ENCODE peak calls at places on chromosomes 4 and X, in five cellular contexts. One of them, this sample, is unnamed.

GRCh38 chr4:186037692-186038658 is 31.0 kb upstream of the TLR3 start:
- DNase-seq in upper lobe of left lung: no peak
- DNase-seq in GM06990: no peak
- DNase-seq in caudate nucleus: peak; percentile 64
- DNase-seq in effector memory CD4-positive, alpha-beta T cell: no peak
- DNase-seq in this sample: peak; percentile 72

GRCh38 chrX:100928660-100929613 is at the start of gene XKRX:
- DNase-seq in GM06990: peak; percentile 47
- DNase-seq in effector memory CD4-positive, alpha-beta T cell: no peak
- DNase-seq in upper lobe of left lung: peak; percentile 90
- DNase-seq in caudate nucleus: peak; percentile 22
- DNase-seq in this sample: peak; percentile 28

GRCh38 chr4:137923494-137923893 is 318.7 kb downstream of the SLC7A11 start:
- DNase-seq in upper lobe of left lung: no peak
- DNase-seq in GM06990: no peak
- DNase-seq in effector memory CD4-positive, alpha-beta T cell: no peak
- DNase-seq in caudate nucleus: no peak
- DNase-seq in this sample: no peak

GRCh38 chrX:15718283-15718970 is 19.6 kb upstream of the CA5B start:
- DNase-seq in GM06990: no peak
- DNase-seq in caudate nucleus: no peak
- DNase-seq in upper lobe of left lung: no peak
- DNase-seq in effector memory CD4-positive, alpha-beta T cell: no peak
- DNase-seq in this sample: no peak

GRCh38 chr4:16034010-16034829 is 49.6 kb downstream of the PROM1 start:
- DNase-seq in upper lobe of left lung: no peak
- DNase-seq in effector memory CD4-positive, alpha-beta T cell: no peak
- DNase-seq in GM06990: no peak
- DNase-seq in caudate nucleus: no peak
- DNase-seq in this sample: no peak

GRCh38 chrX:9790866-9791265 is 4.6 kb downstream of the SHROOM2 start:
- DNase-seq in GM06990: no peak
- DNase-seq in upper lobe of left lung: no peak
- DNase-seq in effector memory CD4-positive, alpha-beta T cell: no peak
- DNase-seq in caudate nucleus: no peak
- DNase-seq in this sample: no peak

GRCh38 chr4:91340843-91341242 is 962.9 kb upstream of the GRID2 start:
- DNase-seq in upper lobe of left lung: no peak
- DNase-seq in effector memory CD4-positive, alpha-beta T cell: no peak
- DNase-seq in GM06990: no peak
- DNase-seq in caudate nucleus: no peak
- DNase-seq in this sample: no peak

GRCh38 chrX:147476008-147476407 is 435.7 kb upstream of the FMR1 start:
- DNase-seq in caudate nucleus: no peak
- DNase-seq in upper lobe of left lung: no peak
- DNase-seq in GM06990: no peak
- DNase-seq in effector memory CD4-positive, alpha-beta T cell: no peak
- DNase-seq in this sample: no peak

GRCh38 chr4:140858897-140859296 is 102.7 kb upstream of the TBC1D9 start:
- DNase-seq in caudate nucleus: no peak
- DNase-seq in effector memory CD4-positive, alpha-beta T cell: no peak
- DNase-seq in GM06990: no peak
- DNase-seq in upper lobe of left lung: peak; percentile 24
- DNase-seq in this sample: no peak

GRCh38 chr4:22754091-22754490 is 61.4 kb downstream of the GBA3 start:
- DNase-seq in upper lobe of left lung: no peak
- DNase-seq in GM06990: no peak
- DNase-seq in caudate nucleus: no peak
- DNase-seq in effector memory CD4-positive, alpha-beta T cell: no peak
- DNase-seq in this sample: no peak

GRCh38 chr4:102263024-102263787 is 82.1 kb downstream of the SLC39A8 start:
- DNase-seq in caudate nucleus: peak; percentile 2
- DNase-seq in GM06990: peak; percentile 18
- DNase-seq in upper lobe of left lung: no peak
- DNase-seq in effector memory CD4-positive, alpha-beta T cell: no peak
- DNase-seq in this sample: peak; percentile 57

GRCh38 chrX:968391-968790 is 244.1 kb downstream of the CRLF2 start:
- DNase-seq in caudate nucleus: no peak
- DNase-seq in effector memory CD4-positive, alpha-beta T cell: no peak
- DNase-seq in GM06990: no peak
- DNase-seq in upper lobe of left lung: no peak
- DNase-seq in this sample: no peak

GRCh38 chrX:48715876-48716502 is 19.5 kb downstream of the SUV39H1 start:
- DNase-seq in effector memory CD4-positive, alpha-beta T cell: no peak
- DNase-seq in GM06990: no peak
- DNase-seq in upper lobe of left lung: no peak
- DNase-seq in caudate nucleus: no peak
- DNase-seq in this sample: no peak

GRCh38 chr4:41384992-41385391 is 128.3 kb downstream of the UCHL1 start:
- DNase-seq in caudate nucleus: no peak
- DNase-seq in upper lobe of left lung: no peak
- DNase-seq in GM06990: no peak
- DNase-seq in effector memory CD4-positive, alpha-beta T cell: no peak
- DNase-seq in this sample: no peak